ENCODE peak calls at places on chromosomes 2 and 18, in nine cellular contexts. R, Q, N, E, D, A, X, B and P are unnamed samples.

GRCh38 chr2:74715071-74715791 is 61.2 kb downstream of the SEMA4F start:
- DNase-seq in A (peak; percentile 53), N (peak; percentile 73), R (peak; percentile 87), X (peak; percentile 74), Q (peak; percentile 87), D (peak; percentile 69), B (peak; percentile 64), E (peak; percentile 86), P (peak; percentile 85)

GRCh38 chr2:45929674-45930395 is 278.4 kb downstream of the PRKCE start:
- DNase-seq in X (no peak), R (no peak), A (no peak), D (peak; percentile 46), N (no peak), B (no peak), E (no peak), Q (no peak), P (no peak)

GRCh38 chr2:3344897-3345296 is 32.7 kb downstream of the EIPR1 start:
- DNase-seq in A (no peak), D (no peak), E (no peak), Q (no peak), N (no peak), B (no peak), R (no peak), X (no peak), P (no peak)

GRCh38 chr2:216082805-216083204 is 1.1 kb downstream of the TMEM169 start:
- DNase-seq in A (no peak), Q (no peak), D (no peak), X (no peak), B (no peak), E (no peak), R (no peak), N (no peak), P (no peak)

GRCh38 chr2:634670-635395 is 42.4 kb downstream of the TMEM18 start:
- DNase-seq in B (peak; percentile 31), X (no peak), E (no peak), Q (no peak), N (no peak), A (no peak), D (no peak), R (no peak), P (no peak)

GRCh38 chr2:165251361-165251760 is 12.1 kb downstream of the SCN2A start:
- DNase-seq in A (no peak), N (no peak), R (no peak), D (no peak), E (no peak), B (no peak), X (no peak), Q (no peak), P (peak; percentile 7)

GRCh38 chr2:222318026-222318711 is 19.4 kb upstream of the PAX3 start:
- DNase-seq in A (no peak), N (peak; percentile 61), Q (peak; percentile 33), E (no peak), D (peak; percentile 48), B (peak; percentile 35), R (peak; percentile 70), X (peak; percentile 81), P (peak; percentile 69)

GRCh38 chr2:40658917-40659316 is 207.0 kb upstream of the SLC8A1 start:
- DNase-seq in B (no peak), R (peak; percentile 55), D (no peak), X (peak; percentile 5), Q (no peak), N (no peak), A (no peak), E (no peak), P (peak; percentile 30)

GRCh38 chr2:2484301-2484700 is 153.2 kb upstream of the MYT1L start:
- DNase-seq in A (no peak), D (no peak), R (no peak), E (no peak), B (no peak), X (no peak), N (no peak), Q (no peak), P (no peak)

GRCh38 chr2:202426751-202427150 is 50.6 kb downstream of the BMPR2 start:
- DNase-seq in D (no peak), Q (no peak), X (no peak), R (no peak), N (no peak), E (no peak), A (no peak), B (no peak), P (no peak)

GRCh38 chr2:86229221-86229620 is 30.0 kb downstream of the MRPL35 start:
- DNase-seq in Q (no peak), B (no peak), N (no peak), R (no peak), D (no peak), X (no peak), A (no peak), E (no peak), P (no peak)

GRCh38 chr18:76445275-76445674 is 49.8 kb downstream of the ZNF516 start:
- DNase-seq in E (no peak), X (peak; percentile 77), N (no peak), D (no peak), A (no peak), B (no peak), R (peak; percentile 89), Q (no peak), P (peak; percentile 87)

DNA sequence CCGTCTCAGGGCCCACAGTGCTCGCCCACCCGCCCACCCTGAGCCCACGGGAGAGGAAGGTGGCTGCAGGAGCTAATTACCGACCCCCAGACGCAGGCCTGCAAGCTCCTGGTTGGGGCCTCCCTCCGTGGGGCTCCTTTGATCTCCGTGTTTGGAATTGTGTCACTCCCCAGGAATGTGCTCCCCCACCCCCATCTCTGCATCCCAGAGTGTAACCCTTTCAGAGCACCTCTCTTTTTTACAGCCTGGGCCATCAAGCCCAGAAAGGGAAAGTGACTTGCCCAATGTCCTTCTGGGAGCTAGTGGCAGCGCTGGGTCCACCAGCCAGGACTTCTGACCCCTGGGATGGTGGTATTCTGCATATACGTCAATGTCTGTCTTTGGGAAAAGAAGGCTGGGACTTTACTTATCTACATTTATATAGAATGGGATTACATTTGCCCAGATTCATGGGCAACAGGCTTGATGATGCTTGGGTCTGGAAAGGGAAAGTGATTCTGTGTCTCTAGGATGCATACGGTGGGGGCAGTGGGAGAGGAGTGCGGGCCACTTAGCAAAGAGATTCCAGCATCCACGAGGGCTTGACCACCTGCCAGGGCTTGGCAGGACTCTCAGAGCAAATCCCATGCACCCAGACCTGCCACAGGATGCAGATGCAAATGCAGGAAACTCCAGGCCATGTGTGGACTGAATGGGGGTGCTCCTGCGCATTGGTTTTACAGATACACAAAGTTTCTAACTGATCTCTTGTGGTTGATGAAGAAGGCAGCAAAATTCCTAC is 334.9 kb downstream of the CYRIA start:
- DNase-seq in A (no peak), B (no peak), E (no peak), Q (no peak), R (no peak), D (no peak), X (no peak), N (no peak), P (no peak)
- H3K4me3 ChIP-seq in A (no peak overlapping the region), B (no peak overlapping the region), E (no peak overlapping the region), Q (no peak overlapping the region), R (no peak overlapping the region), D (no peak overlapping the region), X (no peak overlapping the region), N (no peak overlapping the region), P (no peak overlapping the region)

GRCh38 chr2:241315879-241316700 is at the start of gene SEPTIN2:
- DNase-seq in B (peak; percentile 32), X (peak; percentile 58), A (no peak), N (peak; percentile 92), D (peak; percentile 65), R (peak; percentile 77), Q (peak; percentile 77), E (no peak), P (peak; percentile 60)

GRCh38 chr2:241316825-241317224 is 1.1 kb downstream of the SEPTIN2 start:
- DNase-seq in E (no peak), B (no peak), A (no peak), D (no peak), N (no peak), Q (no peak), R (peak; percentile 23), X (no peak), P (no peak)

GRCh38 chr2:241314933-241315182 is 614 bp downstream of the HDLBP start:
- DNase-seq in A (no peak), E (no peak), B (no peak), D (no peak), N (no peak), Q (no peak), X (no peak), R (no peak), P (no peak)

GRCh38 chr2:241315183-241315878 is at the start of gene HDLBP:
- DNase-seq in D (peak; percentile 99), N (peak; percentile 100), B (peak; percentile 97), R (peak; percentile 99), X (peak; percentile 100), Q (peak; percentile 100), A (peak; percentile 98), E (peak; percentile 100), P (peak; percentile 99)

DNA sequence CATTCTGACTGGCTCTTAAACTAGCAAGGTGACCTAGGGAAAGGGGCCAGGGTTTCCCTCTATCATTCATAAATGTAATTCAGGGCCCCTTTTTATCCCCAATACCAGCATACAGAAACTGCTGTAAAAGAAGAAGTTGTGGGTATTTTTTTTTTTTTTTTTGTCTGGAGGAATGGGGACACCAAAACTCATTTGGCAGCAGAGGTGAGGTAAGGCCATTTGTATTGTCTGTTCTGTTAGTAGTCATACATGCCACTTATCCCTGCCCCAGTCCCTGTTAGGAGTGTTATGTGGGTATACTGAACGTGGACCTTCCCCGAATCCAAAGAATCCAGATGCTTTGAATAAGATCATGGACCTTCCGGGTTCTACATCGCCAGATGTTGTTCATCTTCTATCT is 1.7 kb downstream of the SEPTIN2 start:
- DNase-seq in A (no peak), N (no peak), B (no peak), X (no peak), R (peak; percentile 40), E (no peak), Q (no peak), D (no peak), P (no peak)
- H3K4me3 ChIP-seq in A (peak overlapping the region; percentile 99), N (peak overlapping the region; percentile 87), B (peak overlapping the region; percentile 94), X (peak overlapping the region; percentile 94), R (peak overlapping the region; percentile 95), E (peak overlapping the region; percentile 96), Q (no peak overlapping the region), D (peak overlapping the region; percentile 82), P (peak overlapping the region; percentile 91)

DNA sequence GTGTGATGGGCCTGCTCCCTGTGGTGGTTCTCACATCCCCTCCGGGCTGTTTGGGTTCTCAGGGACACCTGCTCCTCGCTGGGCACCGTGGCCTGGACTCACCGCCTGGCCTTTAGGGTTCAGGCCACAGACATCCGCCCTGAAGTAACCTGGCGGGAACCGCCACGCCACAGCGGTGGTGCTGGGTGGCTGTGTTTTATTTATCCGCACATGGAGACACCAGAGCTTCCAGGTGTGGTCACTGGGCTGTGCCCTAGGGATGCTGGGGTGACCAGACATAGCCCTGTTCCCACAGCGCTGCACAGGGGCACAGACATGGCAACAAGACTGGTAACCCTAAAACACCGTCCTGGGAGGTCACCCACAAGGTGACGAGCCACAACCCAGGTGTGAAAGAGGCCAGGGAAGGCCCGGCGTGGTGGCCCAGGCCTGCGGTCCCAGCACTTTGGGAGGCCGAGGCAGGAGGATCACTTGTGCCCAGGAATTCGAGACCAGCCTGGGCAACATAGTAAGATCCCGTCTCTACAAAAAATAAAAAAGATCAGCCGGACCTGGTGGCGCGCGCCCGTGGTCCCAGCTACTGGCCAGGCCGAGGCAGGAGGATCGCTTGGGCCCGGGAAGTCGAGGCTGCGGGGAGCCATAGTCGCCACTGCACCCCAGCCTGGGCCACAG is 649 bp upstream of the HSBP1L1 start:
- DNase-seq in R (no peak), E (no peak), Q (no peak), A (no peak), D (no peak), B (no peak), N (no peak), X (no peak), P (no peak)
- H3K4me3 ChIP-seq in R (peak overlapping the region; percentile 87), E (peak overlapping the region; percentile 50), Q (peak overlapping the region; percentile 77), A (peak overlapping the region; percentile 36), D (peak overlapping the region; percentile 88), B (peak overlapping the region; percentile 83), N (peak overlapping the region; percentile 62), X (peak overlapping the region; percentile 64), P (peak overlapping the region; percentile 69)

GRCh38 chr18:35074581-35074980 is 33.4 kb downstream of the MAPRE2 start:
- DNase-seq in Q (no peak), R (no peak), E (no peak), X (no peak), B (no peak), D (peak; percentile 45), N (no peak), A (no peak), P (no peak)
- H3K4me3 ChIP-seq in Q (no peak overlapping the region), R (no peak overlapping the region), E (no peak overlapping the region), X (no peak overlapping the region), B (no peak overlapping the region), D (peak overlapping the region; percentile 19), N (no peak overlapping the region), A (no peak overlapping the region), P (no peak overlapping the region)